ENCODE peak calls at places on chromosomes 11 and 22, in eight cellular contexts. S is GM23338, N is ovary, Q is hepatocyte, O is WERI-Rb-1, A is upper lobe of right lung, X is lower lobe of right lung, I is IMR-90. D is an unnamed sample.

GRCh38 chr11:13009921-13010736 is 1.0 kb downstream of the RASSF10 start:
- DNase-seq in S (peak), N (no peak), Q (peak), O (peak), A (peak), X (peak), I (peak), D (no peak)

GRCh38 chr11:29272019-29272654 is 744.7 kb downstream of the KCNA4 start:
- DNase-seq in S (peak), N (no peak), Q (no peak), O (no peak), A (no peak), X (no peak), I (peak), D (no peak)

GRCh38 chr11:94793002-94793401 is 24.8 kb downstream of the AMOTL1 start:
- DNase-seq in S (no peak), N (no peak), Q (no peak), O (no peak), A (no peak), X (no peak), I (peak), D (no peak)

GRCh38 chr22:29326481-29326880 is 11.0 kb upstream of the RASL10A start:
- DNase-seq in S (no peak), N (no peak), Q (no peak), O (no peak), A (no peak), X (no peak), I (no peak), D (no peak)

GRCh38 chr11:117199061-117199915 is at the start of gene TAGLN:
- DNase-seq in S (peak), N (peak), Q (peak), O (no peak), A (peak), X (peak), I (peak), D (no peak)

GRCh38 chr11:40130427-40130826 is 1329.0 kb downstream of the LRRC4C start:
- DNase-seq in S (peak), N (no peak), Q (peak), O (no peak), A (no peak), X (no peak), I (no peak), D (no peak)

GRCh38 chr11:18192988-18193387 is 20.4 kb downstream of the MRGPRX4 start:
- DNase-seq in S (peak), N (no peak), Q (no peak), O (no peak), A (no peak), X (no peak), I (no peak), D (no peak)

GRCh38 chr22:40285508-40285907 is 60.8 kb upstream of the ADSL start:
- DNase-seq in S (no peak), N (no peak), Q (no peak), O (no peak), A (no peak), X (no peak), I (no peak), D (no peak)

GRCh38 chr11:66976925-66977324 is 1.8 kb downstream of the C11orf86 start:
- DNase-seq in S (no peak), N (no peak), Q (no peak), O (no peak), A (no peak), X (no peak), I (no peak), D (no peak)

GRCh38 chr11:134024420-134025085 is 44.3 kb upstream of the JAM3 start:
- DNase-seq in S (no peak), N (no peak), Q (no peak), O (no peak), A (no peak), X (no peak), I (peak), D (no peak)

GRCh38 chr11:11543656-11544055 is 78.1 kb downstream of the GALNT18 start:
- DNase-seq in S (no peak), N (no peak), Q (no peak), O (no peak), A (no peak), X (no peak), I (no peak), D (no peak)
- TF ChIP-seq CTCF in S (no peak), N (no peak), Q (no peak), O (no peak), A (no peak), X (no peak), I (no peak), D (no peak)

DNA sequence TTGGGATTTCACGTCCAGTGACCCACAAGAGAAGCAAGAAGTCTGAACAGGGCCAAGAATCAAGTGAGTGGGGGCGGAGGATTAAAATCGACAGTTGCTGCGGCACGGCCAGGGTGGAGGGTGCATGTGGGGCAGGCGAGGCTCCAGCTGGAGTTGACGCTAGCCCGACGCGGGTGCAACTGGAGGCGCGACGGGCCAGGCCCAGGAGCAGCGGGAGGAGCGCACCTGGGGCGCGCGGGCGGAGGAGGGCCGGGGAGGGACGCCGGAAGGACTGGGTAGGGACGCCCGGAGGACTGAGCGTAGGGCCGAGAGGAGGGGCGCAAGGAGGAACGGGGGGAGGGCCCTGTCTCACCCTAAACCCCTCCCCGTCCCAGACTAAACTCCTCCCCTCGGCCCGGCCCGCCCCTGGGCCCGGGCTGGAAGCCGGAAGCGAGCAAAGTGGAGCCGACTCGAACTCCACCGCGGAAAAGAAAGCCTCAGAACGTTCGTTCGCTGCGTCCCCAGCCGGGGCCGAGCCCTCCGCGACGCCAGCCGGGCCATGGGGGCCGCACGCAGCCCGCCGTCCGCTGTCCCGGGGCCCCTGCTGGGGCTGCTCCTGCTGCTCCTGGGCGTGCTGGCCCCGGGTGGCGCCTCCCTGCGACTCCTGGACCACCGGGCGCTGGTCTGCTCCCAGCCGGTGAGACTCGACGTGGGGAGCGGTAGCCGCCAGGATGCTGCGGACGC is at the start of gene IL17RA:
- DNase-seq in S (peak), N (peak), Q (peak), O (peak), A (peak), X (peak), I (peak), D (peak)
- H3K27ac ChIP-seq in S (no peak), N (peak), Q (peak), O (peak), A (peak), X (peak), I (peak), D (peak)

GRCh38 chr11:113481226-113481625 is 6.0 kb upstream of the DRD2 start:
- DNase-seq in S (no peak), N (no peak), Q (no peak), O (no peak), A (no peak), X (no peak), I (no peak), D (no peak)
- H3K4me3 ChIP-seq in S (no peak), N (no peak), Q (no peak), O (no peak), A (no peak), X (no peak), I (no peak), D (no peak)

GRCh38 chr11:69644071-69644961 is 3.4 kb downstream of the CCND1 start:
- DNase-seq in S (no peak), N (peak), Q (peak), O (peak), A (peak), X (peak), I (peak), D (no peak)
- TF ChIP-seq CTCF in S (no peak), N (no peak), Q (peak), O (peak), A (peak), X (peak), I (peak), D (no peak)

DNA sequence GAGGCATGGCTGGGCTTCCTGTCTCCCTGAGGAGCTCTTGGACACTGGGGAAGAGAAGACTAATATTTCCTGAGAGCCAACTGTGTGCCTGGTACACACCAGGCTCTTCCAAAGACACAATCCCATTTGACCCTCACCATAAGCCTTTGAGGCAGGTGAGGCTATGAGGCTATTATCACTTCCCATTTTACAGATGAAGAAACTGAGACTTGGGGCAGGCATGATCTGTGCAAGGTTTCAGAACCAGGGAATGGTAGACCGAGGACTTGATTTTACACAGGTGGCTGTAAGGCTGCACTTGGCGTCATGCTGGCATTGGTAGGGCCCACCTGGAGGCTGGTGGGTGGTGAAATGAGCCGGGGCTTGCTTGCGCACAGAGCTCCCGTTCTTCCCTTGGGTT is 90.8 kb downstream of the LRRC32 start:
- DNase-seq in S (no peak), N (no peak), Q (no peak), O (no peak), A (no peak), X (no peak), I (no peak), D (no peak)
- H3K27ac ChIP-seq in S (no peak), N (peak), Q (peak), O (no peak), A (peak), X (peak), I (no peak), D (no peak)

GRCh38 chr22:37594237-37594636 is 14.3 kb upstream of the LGALS2 start:
- DNase-seq in S (no peak), N (no peak), Q (no peak), O (no peak), A (no peak), X (no peak), I (no peak), D (no peak)
- H3K4me3 ChIP-seq in S (no peak), N (no peak), Q (no peak), O (no peak), A (no peak), X (no peak), I (no peak), D (no peak)

DNA sequence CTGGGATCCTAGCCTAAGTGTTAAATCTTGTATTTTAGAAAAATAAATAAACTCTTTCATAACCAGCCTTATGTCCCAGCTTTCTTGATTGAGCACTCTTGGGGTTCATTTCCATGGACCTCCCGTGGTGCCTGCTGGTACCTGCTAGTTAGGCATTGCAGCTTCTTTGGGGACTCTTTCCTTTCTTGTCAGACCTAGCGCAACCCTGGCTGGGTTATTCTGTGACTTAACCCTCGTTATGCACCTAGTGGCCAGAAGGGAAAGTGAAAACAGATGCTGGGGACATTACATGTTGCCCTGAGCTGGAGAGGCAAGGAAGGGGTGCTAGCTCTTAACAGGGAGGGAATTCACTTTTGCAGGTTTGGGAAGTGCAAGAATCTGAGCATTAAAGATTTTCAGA is 46.8 kb downstream of the APIP start:
- DNase-seq in S (peak), N (no peak), Q (no peak), O (peak), A (no peak), X (no peak), I (no peak), D (no peak)
- TF ChIP-seq CTCF in S (peak), N (no peak), Q (no peak), O (peak), A (no peak), X (no peak), I (no peak), D (no peak)

GRCh38 chr11:57421066-57421465 is 5.9 kb downstream of the SLC43A3 start:
- DNase-seq in S (no peak), N (no peak), Q (no peak), O (no peak), A (no peak), X (no peak), I (no peak), D (no peak)

GRCh38 chr11:57416436-57416835 is 10.5 kb downstream of the SLC43A3 start:
- DNase-seq in S (no peak), N (no peak), Q (no peak), O (no peak), A (no peak), X (no peak), I (no peak), D (no peak)

GRCh38 chr11:57414612-57415212 is 12.2 kb downstream of the SLC43A3 start:
- DNase-seq in S (no peak), N (no peak), Q (no peak), O (no peak), A (no peak), X (no peak), I (no peak), D (no peak)

GRCh38 chr11:57413681-57414080 is 13.2 kb downstream of the SLC43A3 start:
- DNase-seq in S (no peak), N (no peak), Q (no peak), O (no peak), A (no peak), X (no peak), I (no peak), D (no peak)

GRCh38 chr11:57417056-57417455 is 9.9 kb downstream of the SLC43A3 start:
- DNase-seq in S (no peak), N (no peak), Q (no peak), O (no peak), A (no peak), X (no peak), I (peak), D (no peak)
- H3K27ac ChIP-seq in S (no peak), N (no peak), Q (no peak), O (no peak), A (no peak), X (no peak), I (no peak), D (no peak)

GRCh38 chr11:93329936-93330445 is 551 bp upstream of the DEUP1 start:
- DNase-seq in S (peak), N (no peak), Q (peak), O (peak), A (no peak), X (no peak), I (no peak), D (no peak)

GRCh38 chr11:93326681-93327080 is 3.9 kb upstream of the DEUP1 start:
- DNase-seq in S (no peak), N (no peak), Q (no peak), O (no peak), A (no peak), X (no peak), I (no peak), D (no peak)

DNA sequence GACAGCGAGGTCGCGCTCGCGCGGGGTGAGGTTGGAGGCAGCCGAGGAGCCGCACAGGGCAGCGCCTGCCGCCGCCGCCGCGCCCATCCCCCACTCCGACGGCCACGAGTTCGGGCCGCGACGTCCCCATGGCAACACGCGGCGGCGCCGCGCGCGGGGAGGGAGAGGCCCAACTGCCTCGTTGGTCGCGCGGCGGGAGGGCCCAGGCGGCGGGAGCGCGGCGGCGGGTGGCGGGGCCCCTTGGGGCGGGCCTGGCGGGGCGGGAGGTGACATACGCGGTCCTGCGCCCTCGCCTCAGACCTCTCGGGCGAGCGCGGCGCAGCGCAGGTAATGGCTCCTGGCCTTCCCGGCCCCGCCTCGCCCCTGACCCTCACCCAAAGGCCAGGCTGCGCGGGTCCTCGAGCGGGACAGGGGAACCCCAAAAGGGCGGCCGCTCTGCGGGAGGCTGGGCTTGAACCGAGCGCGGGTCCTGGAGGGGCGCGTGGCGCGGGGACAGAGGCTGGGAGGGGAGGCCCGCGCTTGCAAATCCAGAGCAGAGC is at the start of gene DEUP1:
- DNase-seq in S (peak), N (peak), Q (peak), O (peak), A (peak), X (peak), I (no peak), D (no peak)
- H3K4me3 ChIP-seq in S (peak), N (peak), Q (peak), O (peak), A (peak), X (peak), I (no peak), D (no peak)